ENCODE peak calls at places on chromosomes 1 and 21, in eight cellular contexts. X, Y, H, A, T, Z, F and K are unnamed samples. For H3K36me3, the result is how much of the 10 kb centered on the place peaks cover.

GRCh38 chr1:36359911-36360310 is 25.8 kb downstream of the STK40 start:
- DNase-seq in H (no peak), F (no peak), Z (no peak), Y (no peak), A (no peak), T (no peak), X (no peak), K (no peak)

GRCh38 chr1:55384589-55385136 is 169.5 kb upstream of the USP24 start:
- DNase-seq in Z (no peak), Y (no peak), A (peak), F (no peak), H (no peak), X (no peak), T (no peak), K (no peak)

GRCh38 chr1:172727956-172728603 is 69.2 kb downstream of the FASLG start:
- DNase-seq in A (no peak), X (no peak), T (no peak), H (no peak), Z (no peak), Y (no peak), F (peak), K (no peak)

GRCh38 chr1:101028466-101028865 is 2.9 kb upstream of the DPH5 start:
- DNase-seq in H (no peak), T (no peak), F (no peak), Z (no peak), Y (no peak), A (no peak), X (no peak), K (no peak)

GRCh38 chr1:4694492-4694891 is 40.1 kb downstream of the AJAP1 start:
- DNase-seq in F (no peak), T (no peak), A (no peak), X (no peak), Z (no peak), H (no peak), Y (no peak), K (no peak)

GRCh38 chr1:224499204-224499603 is 64.6 kb upstream of the WDR26 start:
- DNase-seq in Z (no peak), A (no peak), Y (no peak), X (no peak), H (no peak), F (no peak), T (no peak), K (no peak)

GRCh38 chr1:6329851-6330250 is 63.7 kb downstream of the ACOT7 start:
- DNase-seq in Y (no peak), T (no peak), A (no peak), Z (no peak), F (no peak), X (no peak), H (no peak), K (no peak)

GRCh38 chr1:45999507-45999906 is 132.9 kb downstream of the PIK3R3 start:
- DNase-seq in Z (no peak), H (no peak), X (no peak), F (no peak), Y (no peak), T (no peak), A (no peak), K (no peak)

GRCh38 chr1:207034998-207035397 is 2.4 kb upstream of the C1orf116 start:
- DNase-seq in Z (peak), F (no peak), A (no peak), X (no peak), H (no peak), T (no peak), Y (no peak), K (no peak)

GRCh38 chr1:23431431-23431830 is 6.9 kb upstream of the TCEA3 start:
- DNase-seq in T (no peak), X (no peak), Z (no peak), H (no peak), A (no peak), Y (no peak), F (no peak), K (no peak)

GRCh38 chr1:228141082-228141870 is 1.2 kb downstream of the GUK1 start:
- DNase-seq in T (peak), Z (no peak), H (peak), A (no peak), Y (peak), X (peak), F (no peak), K (peak)

GRCh38 chr21:31374430-31374829 is 30.4 kb upstream of the TIAM1 start:
- DNase-seq in A (no peak), T (peak), H (no peak), F (no peak), Z (no peak), Y (no peak), X (no peak), K (no peak)

GRCh38 chr21:42137191-42137913 is 66.2 kb downstream of the UMODL1 start:
- DNase-seq in F (no peak), A (no peak), Z (no peak), X (no peak), T (no peak), H (no peak), Y (peak), K (no peak)

GRCh38 chr1:150887018-150887417 is at the start of gene CTXND2:
- DNase-seq in T (no peak), A (peak), F (peak), X (no peak), Y (no peak), Z (no peak), H (no peak), K (no peak)

GRCh38 chr1:67468066-67468718 is 38.0 kb upstream of the SERBP1 start:
- DNase-seq in Y (no peak), Z (no peak), H (no peak), X (no peak), A (no peak), T (no peak), F (no peak), K (no peak)

GRCh38 chr21:38959686-38960049 is 153.9 kb downstream of the ETS2 start:
- DNase-seq in T (no peak), H (no peak), Z (no peak), X (no peak), A (no peak), Y (no peak), F (no peak), K (no peak)

GRCh38 chr1:220296941-220297460 is 24.7 kb upstream of the RAB3GAP2 start:
- DNase-seq in Y (no peak), A (no peak), F (no peak), Z (no peak), H (no peak), X (no peak), T (no peak), K (no peak)

GRCh38 chr1:29643281-29643680 is 407.0 kb downstream of the PTPRU start:
- DNase-seq in A (no peak), Y (no peak), H (no peak), T (no peak), Z (no peak), X (no peak), F (no peak), K (no peak)

GRCh38 chr21:37079211-37079824 is 6.3 kb downstream of the TTC3 start:
- DNase-seq in F (peak), X (no peak), H (no peak), A (no peak), Y (no peak), Z (no peak), T (no peak), K (no peak)

GRCh38 chr1:83882906-83883305 is 116.0 kb downstream of the TTLL7 start:
- DNase-seq in Y (no peak), Z (no peak), F (peak), H (no peak), A (no peak), X (no peak), T (no peak), K (peak)

GRCh38 chr1:7594714-7595295 is 176.3 kb upstream of the VAMP3 start:
- DNase-seq in T (peak), X (no peak), F (no peak), Z (no peak), Y (peak), A (no peak), H (no peak), K (no peak)

GRCh38 chr1:29237906-29238600 is 1.7 kb downstream of the PTPRU start:
- DNase-seq in X (peak), Y (peak), Z (no peak), H (peak), F (peak), T (peak), A (peak), K (peak)

GRCh38 chr1:240797050-240797449 is 185.1 kb upstream of the GREM2 start:
- DNase-seq in H (no peak), X (no peak), Z (no peak), Y (no peak), A (no peak), T (no peak), F (no peak), K (no peak)

GRCh38 chr21:46207920-46208571 is 20.5 kb downstream of the LSS start:
- DNase-seq in H (no peak), F (no peak), X (no peak), A (no peak), Z (no peak), Y (no peak), T (no peak), K (peak)

GRCh38 chr1:94081566-94082344 is 39.2 kb downstream of the ABCA4 start:
- DNase-seq in T (no peak), Z (peak), A (no peak), Y (no peak), F (no peak), H (no peak), X (no peak), K (no peak)

DNA sequence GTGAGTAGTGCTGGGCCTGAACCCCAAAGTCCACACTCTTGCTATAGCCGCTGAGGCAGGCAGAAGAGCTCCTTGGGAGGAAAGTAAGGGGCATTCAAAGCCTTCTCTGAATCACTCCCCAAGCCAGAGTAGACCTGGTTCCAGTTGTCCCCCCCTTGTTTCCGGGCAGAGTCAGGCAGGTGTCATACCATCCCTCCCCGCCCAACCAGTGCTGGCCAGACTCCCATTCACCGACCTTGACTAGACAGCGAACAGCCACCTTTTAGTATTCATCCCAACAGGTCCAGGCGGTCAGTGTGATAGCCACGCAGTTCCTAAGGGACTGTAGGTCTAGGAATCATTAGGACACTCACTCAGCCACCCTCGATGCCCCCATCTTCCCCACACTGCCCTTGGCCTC is 11.8 kb downstream of the CHRNB2 start:
- DNase-seq in Z (no peak), X (no peak), H (no peak), F (no peak), Y (no peak), A (no peak), T (no peak), K (no peak)
- H3K36me3 ChIP-seq in Z (under half), X (under half), H (half or more), F (under half), Y (under half), A (under half), T (half or more), K (half or more)

GRCh38 chr1:26781206-26781825 is 6.4 kb upstream of the PIGV start:
- DNase-seq in H (no peak), Z (no peak), X (no peak), F (no peak), A (no peak), T (no peak), Y (no peak), K (no peak)

GRCh38 chr1:26782521-26783212 is 5.1 kb upstream of the PIGV start:
- DNase-seq in T (no peak), X (no peak), H (no peak), Y (no peak), F (no peak), A (no peak), Z (no peak), K (no peak)

GRCh38 chr1:26780344-26780957 is 7.3 kb upstream of the PIGV start:
- DNase-seq in T (peak), F (no peak), A (no peak), X (no peak), Z (no peak), Y (no peak), H (no peak), K (no peak)

GRCh38 chr1:26775666-26776065 is 12.1 kb upstream of the PIGV start:
- DNase-seq in A (no peak), F (no peak), Y (no peak), X (no peak), Z (no peak), T (no peak), H (no peak), K (no peak)

DNA sequence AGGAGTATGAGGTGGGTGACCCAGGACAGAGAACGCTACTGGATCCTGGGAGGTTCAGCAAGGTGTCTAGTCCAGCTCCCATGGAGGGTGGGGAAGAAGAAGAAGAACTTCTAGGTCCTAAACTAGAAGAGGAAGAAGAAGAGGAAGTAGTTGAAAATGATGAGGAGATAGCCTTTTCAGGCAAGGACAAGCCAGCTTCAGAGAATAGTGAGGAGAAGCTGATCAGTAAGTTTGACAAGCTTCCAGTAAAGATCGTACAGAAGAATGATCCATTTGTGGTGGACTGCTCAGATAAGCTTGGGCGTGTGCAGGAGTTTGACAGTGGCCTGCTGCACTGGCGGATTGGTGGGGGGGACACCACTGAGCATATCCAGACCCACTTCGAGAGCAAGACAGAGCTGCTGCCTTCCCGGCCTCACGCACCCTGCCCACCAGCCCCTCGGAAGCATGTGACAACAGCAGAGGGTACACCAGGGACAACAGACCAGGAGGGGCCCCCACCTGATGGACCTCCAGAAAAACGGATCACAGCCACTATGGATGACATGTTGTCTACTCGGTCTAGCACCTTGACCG is 8.6 kb upstream of the PIGV start:
- DNase-seq in Z (no peak), F (no peak), H (no peak), X (no peak), T (no peak), A (no peak), Y (no peak), K (no peak)
- H3K36me3 ChIP-seq in Z (under half), F (under half), H (half or more), X (under half), T (half or more), A (half or more), Y (under half), K (half or more)

DNA sequence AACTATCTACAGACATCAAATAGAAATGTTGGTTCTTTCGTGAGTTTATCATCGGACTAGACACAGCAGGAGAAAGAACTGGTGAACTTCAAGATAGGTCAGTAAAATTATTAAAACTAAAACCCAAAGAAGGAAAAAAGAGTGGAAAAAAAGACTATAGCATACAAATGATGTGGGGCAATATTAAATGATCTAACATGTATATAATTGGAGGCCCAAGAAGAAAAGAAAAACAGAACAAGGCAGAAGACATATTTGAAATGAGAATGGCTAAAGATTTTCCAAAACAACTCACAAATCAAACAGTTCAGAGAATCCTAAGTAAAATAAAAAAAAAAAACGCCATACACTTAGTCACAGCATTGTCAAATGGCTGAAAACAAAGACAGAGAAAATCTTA is 101.8 kb downstream of the PCNX2 start:
- DNase-seq in Z (no peak), F (no peak), A (no peak), Y (no peak), X (no peak), H (no peak), T (no peak), K (no peak)
- H3K36me3 ChIP-seq in Z (under half), F (under half), A (under half), Y (under half), X (under half), H (under half), T (under half), K (under half)

GRCh38 chr21:33512481-33512880 is 21.0 kb upstream of the DNAJC28 start:
- DNase-seq in H (no peak), Y (no peak), T (no peak), X (no peak), A (no peak), Z (no peak), F (no peak), K (no peak)
- H3K36me3 ChIP-seq in H (half or more), Y (under half), T (half or more), X (under half), A (half or more), Z (under half), F (half or more), K (half or more)

GRCh38 chr1:50975436-50975835 is 5.4 kb downstream of the CDKN2C start:
- DNase-seq in A (no peak), T (no peak), Z (no peak), X (no peak), H (no peak), Y (no peak), F (no peak), K (no peak)

GRCh38 chr1:50977575-50978143 is 7.6 kb downstream of the CDKN2C start:
- DNase-seq in T (peak), A (peak), Y (peak), H (peak), X (no peak), Z (no peak), F (peak), K (peak)

GRCh38 chr1:50978144-50978851 is 8.3 kb downstream of the CDKN2C start:
- DNase-seq in T (peak), Y (peak), A (peak), H (peak), F (peak), Z (no peak), X (no peak), K (peak)

GRCh38 chr1:50976111-50976889 is 6.3 kb downstream of the CDKN2C start:
- DNase-seq in Y (no peak), Z (no peak), A (no peak), F (peak), H (no peak), T (no peak), X (no peak), K (no peak)

GRCh38 chr1:50976890-50977574 is 7.0 kb downstream of the CDKN2C start:
- DNase-seq in A (no peak), X (no peak), T (peak), H (peak), F (peak), Y (no peak), Z (no peak), K (no peak)
- H3K36me3 ChIP-seq in A (under half), X (under half), T (under half), H (under half), F (under half), Y (under half), Z (under half), K (under half)